ENCODE peak calls at places on chromosomes 6 and 20, in six cellular contexts. J is NCI-H2081; H is activated CD4-positive, alpha-beta T cell treated with anti-CD3 and anti-CD28 coated beads, Interleukin-2, amount 50 U/mL, for 48 hours; A is activated CD8-positive, alpha-beta memory T cell treated with anti-CD3 and anti-CD28 coated beads for 24 hours; L is CD8-positive, alpha-beta T cell; Q is sigmoid colon. T is an unnamed sample.

GRCh38 chr6:42028234-42029061 is 21.9 kb upstream of the TAF8 start:
- DNase-seq in J (no peak), H (no peak), A (peak; percentile 81), L (no peak), Q (no peak), T (peak; percentile 84)

GRCh38 chr6:1598886-1599285 is 10.8 kb upstream of the FOXC1 start:
- DNase-seq in J (no peak), H (no peak), A (no peak), L (no peak), Q (no peak), T (peak; percentile 68)

GRCh38 chr6:167870321-167870720 is 43.6 kb downstream of the AFDN start:
- DNase-seq in J (no peak), H (no peak), A (no peak), L (no peak), Q (no peak), T (no peak)

GRCh38 chr20:22389836-22390542 is 194.4 kb downstream of the FOXA2 start:
- DNase-seq in J (peak; percentile 79), H (no peak), A (no peak), L (no peak), Q (no peak), T (no peak)

GRCh38 chr6:12343440-12344162 is 53.4 kb downstream of the EDN1 start:
- DNase-seq in J (no peak), H (no peak), A (no peak), L (no peak), Q (no peak), T (no peak)

GRCh38 chr20:24762791-24763350 is 186.2 kb upstream of the CST7 start:
- DNase-seq in J (no peak), H (no peak), A (peak; percentile 41), L (no peak), Q (no peak), T (peak; percentile 61)

GRCh38 chr6:157069585-157069984 is 253.7 kb downstream of the TMEM242 start:
- DNase-seq in J (no peak), H (no peak), A (no peak), L (no peak), Q (no peak), T (no peak)

GRCh38 chr6:106973018-106973840 is 1.3 kb downstream of the CD24 start:
- DNase-seq in J (peak; percentile 25), H (no peak), A (no peak), L (no peak), Q (no peak), T (peak; percentile 87)

GRCh38 chr6:13624871-13625288 is 9.7 kb downstream of the NOL7 start:
- DNase-seq in J (no peak), H (no peak), A (no peak), L (no peak), Q (no peak), T (no peak)

GRCh38 chr6:165191461-165191860 is 117.9 kb downstream of the C6orf118 start:
- DNase-seq in J (no peak), H (no peak), A (no peak), L (no peak), Q (no peak), T (no peak)

GRCh38 chr6:30411515-30412207 is 66.7 kb downstream of the RPP21 start:
- DNase-seq in J (peak; percentile 17), H (peak; percentile 61), A (peak; percentile 82), L (peak; percentile 48), Q (no peak), T (peak; percentile 85)

GRCh38 chr6:133396630-133397335 is 155.6 kb downstream of the EYA4 start:
- DNase-seq in J (no peak), H (no peak), A (no peak), L (no peak), Q (no peak), T (no peak)

GRCh38 chr20:19974621-19975435 is 42.3 kb upstream of the NAA20 start:
- DNase-seq in J (peak; percentile 39), H (no peak), A (no peak), L (no peak), Q (peak; percentile 97), T (peak; percentile 88)

GRCh38 chr6:128713461-128713860 is 169.5 kb upstream of the LAMA2 start:
- DNase-seq in J (no peak), H (no peak), A (no peak), L (no peak), Q (no peak), T (no peak)

GRCh38 chr6:132190097-132190814 is 211.0 kb downstream of the MOXD1 start:
- DNase-seq in J (no peak), H (no peak), A (no peak), L (no peak), Q (no peak), T (no peak)

GRCh38 chr20:33499347-33499746 is 9.5 kb downstream of the CBFA2T2 start:
- DNase-seq in J (no peak), H (no peak), A (no peak), L (no peak), Q (no peak), T (no peak)

GRCh38 chr6:32047855-32048766 is 9.9 kb downstream of the CYP21A2 start:
- DNase-seq in J (peak; percentile 35), H (peak; percentile 78), A (peak; percentile 91), L (peak; percentile 62), Q (peak; percentile 89), T (peak; percentile 90)

GRCh38 chr6:111591370-111591900 is 14.2 kb downstream of the TRAF3IP2 start:
- DNase-seq in J (no peak), H (no peak), A (no peak), L (no peak), Q (peak; percentile 98), T (no peak)

GRCh38 chr6:10449751-10450150 is 34.9 kb upstream of the TFAP2A start:
- DNase-seq in J (no peak), H (no peak), A (no peak), L (no peak), Q (no peak), T (no peak)

GRCh38 chr20:15792855-15793254 is 780.4 kb downstream of the KIF16B start:
- DNase-seq in J (no peak), H (no peak), A (no peak), L (no peak), Q (no peak), T (no peak)

GRCh38 chr6:28953039-28953872 is 29.5 kb upstream of the TRIM27 start:
- DNase-seq in J (peak; percentile 55), H (peak; percentile 67), A (peak; percentile 88), L (no peak), Q (no peak), T (no peak)

GRCh38 chr20:21262812-21263211 is 40.3 kb upstream of the XRN2 start:
- DNase-seq in J (no peak), H (no peak), A (no peak), L (no peak), Q (no peak), T (no peak)